ENCODE peak calls at places on chromosomes 6 and 20, in four cellular contexts. One of them, this sample, is unnamed.

GRCh38 chr20:45993197-45993951 is 15.3 kb upstream of the MMP9 start:
- DNase-seq in astrocyte: no peak
- DNase-seq in fibroblast of lung: no peak
- DNase-seq in IMR-90: peak
- DNase-seq in this sample: no peak

GRCh38 chr20:3244613-3245012 is 5.6 kb upstream of the SLC4A11 start:
- DNase-seq in astrocyte: no peak
- DNase-seq in fibroblast of lung: no peak
- DNase-seq in IMR-90: no peak
- DNase-seq in this sample: no peak

GRCh38 chr6:14354919-14355572 is 237.5 kb downstream of the CD83 start:
- DNase-seq in astrocyte: peak
- DNase-seq in fibroblast of lung: peak
- DNase-seq in IMR-90: peak
- DNase-seq in this sample: no peak

GRCh38 chr6:89630488-89630887 is 8.1 kb downstream of the LYRM2 start:
- DNase-seq in astrocyte: no peak
- DNase-seq in fibroblast of lung: no peak
- DNase-seq in IMR-90: no peak
- DNase-seq in this sample: no peak

GRCh38 chr20:36297656-36298055 is 8.5 kb upstream of the DLGAP4 start:
- DNase-seq in astrocyte: no peak
- DNase-seq in fibroblast of lung: no peak
- DNase-seq in IMR-90: no peak
- DNase-seq in this sample: no peak

GRCh38 chr6:75775219-75775618 is 26.2 kb downstream of the MYO6 start:
- DNase-seq in astrocyte: no peak
- DNase-seq in fibroblast of lung: peak
- DNase-seq in IMR-90: peak
- DNase-seq in this sample: no peak

GRCh38 chr6:5726976-5727718 is 279.6 kb downstream of the NRN1 start:
- DNase-seq in astrocyte: peak
- DNase-seq in fibroblast of lung: peak
- DNase-seq in IMR-90: peak
- DNase-seq in this sample: peak

GRCh38 chr6:64459411-64459810 is 823.8 kb downstream of the PHF3 start:
- DNase-seq in astrocyte: no peak
- DNase-seq in fibroblast of lung: no peak
- DNase-seq in IMR-90: no peak
- DNase-seq in this sample: no peak

GRCh38 chr20:31675828-31676533 is 38.3 kb downstream of the COX4I2 start:
- DNase-seq in astrocyte: peak
- DNase-seq in fibroblast of lung: no peak
- DNase-seq in IMR-90: peak
- DNase-seq in this sample: peak

GRCh38 chr20:35003211-35004031 is 47.8 kb downstream of the MYH7B start:
- DNase-seq in astrocyte: no peak
- DNase-seq in fibroblast of lung: no peak
- DNase-seq in IMR-90: no peak
- DNase-seq in this sample: no peak

GRCh38 chr6:99276747-99277146 is 72.7 kb downstream of the FAXC start:
- DNase-seq in astrocyte: peak
- DNase-seq in fibroblast of lung: no peak
- DNase-seq in IMR-90: peak
- DNase-seq in this sample: no peak

GRCh38 chr20:13331536-13331935 is 110.5 kb downstream of the ISM1 start:
- DNase-seq in astrocyte: peak
- DNase-seq in fibroblast of lung: no peak
- DNase-seq in IMR-90: no peak
- DNase-seq in this sample: no peak

GRCh38 chr6:137080711-137081110 is 35.9 kb upstream of the IL20RA start:
- DNase-seq in astrocyte: no peak
- DNase-seq in fibroblast of lung: no peak
- DNase-seq in IMR-90: no peak
- DNase-seq in this sample: no peak

GRCh38 chr6:136812174-136812573 is 10.2 kb upstream of the PEX7 start:
- DNase-seq in astrocyte: peak
- DNase-seq in fibroblast of lung: no peak
- DNase-seq in IMR-90: peak
- DNase-seq in this sample: no peak

GRCh38 chr6:107459283-107460073 is at the start of gene PDSS2:
- DNase-seq in astrocyte: peak
- DNase-seq in fibroblast of lung: peak
- DNase-seq in IMR-90: peak
- DNase-seq in this sample: peak

GRCh38 chr6:129329677-129330076 is 380.3 kb downstream of the ARHGAP18 start:
- DNase-seq in astrocyte: no peak
- DNase-seq in fibroblast of lung: no peak
- DNase-seq in IMR-90: no peak
- DNase-seq in this sample: no peak

GRCh38 chr6:88238901-88239300 is 72.8 kb upstream of the CNR1 start:
- DNase-seq in astrocyte: no peak
- DNase-seq in fibroblast of lung: no peak
- DNase-seq in IMR-90: no peak
- DNase-seq in this sample: no peak

GRCh38 chr20:1377984-1378742 is 14.7 kb downstream of the FKBP1A start:
- DNase-seq in astrocyte: peak
- DNase-seq in fibroblast of lung: no peak
- DNase-seq in IMR-90: peak
- DNase-seq in this sample: no peak

GRCh38 chr20:61558726-61559125 is 306.7 kb downstream of the CDH4 start:
- DNase-seq in astrocyte: peak
- DNase-seq in fibroblast of lung: peak
- DNase-seq in IMR-90: peak
- DNase-seq in this sample: no peak

GRCh38 chr20:2301164-2301622 is 5.4 kb downstream of the TGM3 start:
- DNase-seq in astrocyte: peak
- DNase-seq in fibroblast of lung: no peak
- DNase-seq in IMR-90: no peak
- DNase-seq in this sample: peak

GRCh38 chr20:53517146-53517545 is 76.5 kb downstream of the ZNF217 start:
- DNase-seq in astrocyte: no peak
- DNase-seq in fibroblast of lung: peak
- DNase-seq in IMR-90: peak
- DNase-seq in this sample: no peak

GRCh38 chr20:2451939-2452732 is 18.5 kb downstream of the SNRPB start:
- DNase-seq in astrocyte: peak
- DNase-seq in fibroblast of lung: peak
- DNase-seq in IMR-90: peak
- DNase-seq in this sample: peak

GRCh38 chr6:144179817-144180216 is 29.5 kb downstream of the STX11 start:
- DNase-seq in astrocyte: no peak
- DNase-seq in fibroblast of lung: no peak
- DNase-seq in IMR-90: no peak
- DNase-seq in this sample: no peak

GRCh38 chr6:2020909-2021308 is 224.5 kb downstream of the GMDS start:
- DNase-seq in astrocyte: peak
- DNase-seq in fibroblast of lung: peak
- DNase-seq in IMR-90: peak
- DNase-seq in this sample: no peak

GRCh38 chr6:10101551-10102252 is 313.2 kb downstream of the TFAP2A start:
- DNase-seq in astrocyte: peak
- DNase-seq in fibroblast of lung: no peak
- DNase-seq in IMR-90: no peak
- DNase-seq in this sample: no peak

GRCh38 chr20:52230406-52230805 is 38.8 kb upstream of the ZFP64 start:
- DNase-seq in astrocyte: no peak
- DNase-seq in fibroblast of lung: no peak
- DNase-seq in IMR-90: no peak
- DNase-seq in this sample: no peak

GRCh38 chr20:30812739-30813411 is 444.6 kb upstream of the DEFB115 start:
- DNase-seq in astrocyte: no peak
- DNase-seq in fibroblast of lung: no peak
- DNase-seq in IMR-90: no peak
- DNase-seq in this sample: no peak

GRCh38 chr6:132650413-132650812 is 8.6 kb downstream of the TAAR1 start:
- DNase-seq in astrocyte: no peak
- DNase-seq in fibroblast of lung: no peak
- DNase-seq in IMR-90: no peak
- DNase-seq in this sample: no peak

GRCh38 chr6:19811397-19812079 is 25.6 kb upstream of the ID4 start:
- DNase-seq in astrocyte: no peak
- DNase-seq in fibroblast of lung: no peak
- DNase-seq in IMR-90: no peak
- DNase-seq in this sample: no peak

GRCh38 chr6:157518399-157519250 is 137.6 kb downstream of the ZDHHC14 start:
- DNase-seq in astrocyte: no peak
- DNase-seq in fibroblast of lung: peak
- DNase-seq in IMR-90: peak
- DNase-seq in this sample: no peak

GRCh38 chr6:114108119-114109002 is 137.4 kb upstream of the HDAC2 start:
- DNase-seq in astrocyte: peak
- DNase-seq in fibroblast of lung: peak
- DNase-seq in IMR-90: peak
- DNase-seq in this sample: peak

GRCh38 chr20:25315418-25316210 is 67.7 kb downstream of the PYGB start:
- DNase-seq in astrocyte: peak
- DNase-seq in fibroblast of lung: no peak
- DNase-seq in IMR-90: peak
- DNase-seq in this sample: no peak

GRCh38 chr6:133396630-133397335 is 155.6 kb downstream of the EYA4 start:
- DNase-seq in astrocyte: peak
- DNase-seq in fibroblast of lung: no peak
- DNase-seq in IMR-90: peak
- DNase-seq in this sample: no peak

DNA sequence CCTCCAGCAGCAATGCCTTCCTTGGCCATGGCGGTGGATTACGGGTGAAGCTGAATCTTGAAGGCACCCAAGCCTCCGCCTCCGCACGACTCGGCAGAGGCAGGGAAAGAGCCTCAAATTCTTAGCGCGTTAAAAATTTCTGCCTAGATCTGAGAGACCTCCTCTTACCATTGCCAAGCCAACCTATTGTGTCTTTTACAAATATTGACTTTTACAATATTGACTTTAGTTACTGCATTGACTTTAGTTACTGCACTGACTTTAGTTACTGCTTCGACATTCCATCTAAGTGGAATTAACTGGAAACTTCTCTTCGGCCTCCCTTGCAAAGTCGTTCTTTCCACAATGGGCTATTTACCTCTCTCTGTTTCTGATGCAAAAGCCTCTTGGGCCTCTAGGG is 13.8 kb upstream of the AKAP12 start:
- DNase-seq in astrocyte: no peak
- DNase-seq in fibroblast of lung: no peak
- DNase-seq in IMR-90: no peak
- DNase-seq in this sample: no peak
- H2AFZ ChIP-seq in astrocyte: no peak
- H2AFZ ChIP-seq in fibroblast of lung: no peak
- H2AFZ ChIP-seq in IMR-90: no peak
- H2AFZ ChIP-seq in this sample: no peak

DNA sequence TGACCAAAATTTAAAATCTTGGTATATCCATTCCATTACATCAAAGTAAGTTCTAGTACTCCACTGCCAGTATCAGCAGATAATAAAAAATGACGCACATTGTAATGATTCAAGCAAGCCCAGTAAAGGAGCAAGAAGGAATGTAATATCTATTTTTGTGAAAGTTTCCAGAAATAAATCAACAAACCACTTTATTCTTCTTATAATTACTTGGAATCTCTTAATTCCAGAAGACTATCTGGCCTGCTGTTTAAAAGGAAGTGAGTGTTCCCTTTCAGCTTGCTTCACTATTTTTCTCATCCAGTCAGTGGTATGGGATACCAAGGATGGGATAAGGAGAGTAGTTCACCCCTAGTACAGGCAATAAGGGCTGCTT is 42.2 kb upstream of the DSE start:
- DNase-seq in astrocyte: peak
- DNase-seq in fibroblast of lung: no peak
- DNase-seq in IMR-90: peak
- DNase-seq in this sample: no peak
- H2AFZ ChIP-seq in astrocyte: no peak
- H2AFZ ChIP-seq in fibroblast of lung: no peak
- H2AFZ ChIP-seq in IMR-90: no peak
- H2AFZ ChIP-seq in this sample: no peak

DNA sequence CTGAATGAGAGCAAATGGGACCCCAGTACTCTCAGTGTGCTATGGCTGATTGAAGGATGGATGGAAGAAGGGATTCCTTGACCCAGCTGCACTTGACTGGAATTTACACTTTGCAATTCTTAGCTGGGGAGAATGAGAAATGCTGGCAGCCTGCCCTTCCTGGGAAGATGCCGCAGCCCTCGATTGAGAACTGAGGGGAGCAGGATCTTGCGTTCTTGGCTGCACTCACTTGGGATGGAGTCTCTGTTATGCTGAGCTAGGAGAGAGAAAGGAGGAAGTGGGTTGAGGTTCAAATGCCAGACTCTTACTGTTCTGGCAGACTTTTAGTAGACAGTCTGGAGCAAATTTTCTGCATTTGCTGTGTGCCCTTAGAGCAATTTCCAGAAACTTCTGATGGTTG is 221.2 kb downstream of the FNDC1 start:
- DNase-seq in astrocyte: peak
- DNase-seq in fibroblast of lung: no peak
- DNase-seq in IMR-90: no peak
- DNase-seq in this sample: no peak
- H2AFZ ChIP-seq in astrocyte: no peak
- H2AFZ ChIP-seq in fibroblast of lung: no peak
- H2AFZ ChIP-seq in IMR-90: no peak
- H2AFZ ChIP-seq in this sample: no peak

GRCh38 chr6:11404081-11404480 is 133.5 kb upstream of the TMEM170B start:
- DNase-seq in astrocyte: no peak
- DNase-seq in fibroblast of lung: no peak
- DNase-seq in IMR-90: no peak
- DNase-seq in this sample: no peak

GRCh38 chr6:11410539-11411307 is 126.8 kb upstream of the TMEM170B start:
- DNase-seq in astrocyte: no peak
- DNase-seq in fibroblast of lung: no peak
- DNase-seq in IMR-90: no peak
- DNase-seq in this sample: no peak

GRCh38 chr6:11407403-11407802 is 130.1 kb upstream of the TMEM170B start:
- DNase-seq in astrocyte: no peak
- DNase-seq in fibroblast of lung: no peak
- DNase-seq in IMR-90: no peak
- DNase-seq in this sample: no peak

GRCh38 chr6:11403035-11403601 is 134.4 kb upstream of the TMEM170B start:
- DNase-seq in astrocyte: no peak
- DNase-seq in fibroblast of lung: no peak
- DNase-seq in IMR-90: no peak
- DNase-seq in this sample: no peak

GRCh38 chr6:11404845-11405244 is 132.7 kb upstream of the TMEM170B start:
- DNase-seq in astrocyte: no peak
- DNase-seq in fibroblast of lung: no peak
- DNase-seq in IMR-90: no peak
- DNase-seq in this sample: no peak
- H2AFZ ChIP-seq in astrocyte: no peak
- H2AFZ ChIP-seq in fibroblast of lung: no peak
- H2AFZ ChIP-seq in IMR-90: no peak
- H2AFZ ChIP-seq in this sample: no peak